ENCODE peak calls at places on chromosomes 3 and 15, in five cellular contexts. M is OCI-M1, G is neural progenitor cell, S is thoracic aorta, A is left lung. W is an unnamed sample.

GRCh38 chr3:8964436-8965370 is 1.4 kb upstream of the RAD18 start:
- DNase-seq in G (no peak), M (no peak), S (no peak), A (no peak), W (peak; percentile 55)

GRCh38 chr3:112745567-112746248 is 101.0 kb downstream of the CD200R1L start:
- DNase-seq in G (no peak), M (no peak), A (no peak), S (no peak), W (no peak)

GRCh38 chr15:30877070-30877469 is 26.6 kb upstream of the FAN1 start:
- DNase-seq in S (no peak), G (no peak), A (no peak), M (no peak), W (no peak)

GRCh38 chr15:69665641-69666091 is 213.0 kb downstream of the RPLP1 start:
- DNase-seq in G (peak; percentile 16), A (no peak), M (peak; percentile 10), S (no peak), W (no peak)

GRCh38 chr3:58288011-58288728 is 17.9 kb upstream of the RPP14 start:
- DNase-seq in S (no peak), M (no peak), G (no peak), A (no peak), W (no peak)

GRCh38 chr3:9729419-9729818 is 2.1 kb upstream of the BRPF1 start:
- DNase-seq in G (no peak), S (no peak), A (no peak), M (no peak), W (no peak)

GRCh38 chr3:177448987-177449975 is 252.0 kb upstream of the TBL1XR1 start:
- DNase-seq in M (peak; percentile 15), A (peak; percentile 64), G (no peak), S (no peak), W (peak; percentile 76)

GRCh38 chr3:108102420-108103039 is 11.7 kb upstream of the CD47 start:
- DNase-seq in M (peak; percentile 93), S (no peak), G (no peak), A (no peak), W (no peak)

GRCh38 chr15:90000175-90000923 is 775 bp upstream of the ZNF710 start:
- DNase-seq in S (no peak), A (no peak), G (peak; percentile 69), M (no peak), W (no peak)

GRCh38 chr3:188568750-188569149 is 414.8 kb downstream of the LPP start:
- DNase-seq in G (no peak), A (no peak), S (no peak), M (no peak), W (no peak)

GRCh38 chr3:196124608-196125007 is 42.7 kb upstream of the TFRC start:
- DNase-seq in S (no peak), A (no peak), G (no peak), M (no peak), W (no peak)

GRCh38 chr3:73550011-73550410 is 74.7 kb downstream of the PDZRN3 start:
- DNase-seq in S (no peak), G (no peak), M (no peak), A (no peak), W (no peak)

GRCh38 chr3:172915911-172916514 is 165.5 kb downstream of the ECT2 start:
- DNase-seq in S (no peak), G (no peak), A (no peak), M (no peak), W (peak; percentile 62)

GRCh38 chr3:86985427-86985826 is 5.5 kb downstream of the VGLL3 start:
- DNase-seq in M (no peak), A (no peak), S (no peak), G (no peak), W (no peak)

W was measured in H4.